ENCODE peak calls at places on chromosome 1, in four cellular contexts. H is Kasumi-1, Y is NCI-H1417, X is NCI-H774. Z is an unnamed sample.

GRCh38 chr1:165152109-165152508 is 204.4 kb downstream of the LMX1A start:
- DNase-seq in H (no peak), Y (no peak), X (peak), Z (no peak)

GRCh38 chr1:160742428-160743127 is 3.5 kb downstream of the SLAMF7 start:
- DNase-seq in H (no peak), Y (no peak), X (no peak), Z (no peak)

GRCh38 chr1:154859786-154860153 is 10.3 kb downstream of the KCNN3 start:
- DNase-seq in H (no peak), Y (no peak), X (no peak), Z (no peak)

GRCh38 chr1:164780863-164781262 is 221.9 kb downstream of the PBX1 start:
- DNase-seq in H (no peak), Y (no peak), X (no peak), Z (no peak)

GRCh38 chr1:207860531-207860930 is 50.4 kb downstream of the CD34 start:
- DNase-seq in H (no peak), Y (no peak), X (no peak), Z (no peak)

GRCh38 chr1:17265162-17265561 is 16.3 kb downstream of the PADI3 start:
- DNase-seq in H (no peak), Y (no peak), X (no peak), Z (no peak)

GRCh38 chr1:182707116-182707515 is 22.7 kb upstream of the RGS8 start:
- DNase-seq in H (no peak), Y (no peak), X (no peak), Z (no peak)

GRCh38 chr1:212595787-212596714 is 12.5 kb upstream of the ATF3 start:
- DNase-seq in H (no peak), Y (peak), X (peak), Z (no peak)

GRCh38 chr1:108080448-108080847 is 115.5 kb upstream of the VAV3 start:
- DNase-seq in H (no peak), Y (no peak), X (no peak), Z (no peak)

GRCh38 chr1:164563821-164564251 is 4.9 kb downstream of the PBX1 start:
- DNase-seq in H (no peak), Y (peak), X (no peak), Z (no peak)

GRCh38 chr1:50271968-50272578 is 151.2 kb downstream of the DMRTA2 start:
- DNase-seq in H (peak), Y (peak), X (peak), Z (no peak)

GRCh38 chr1:64019818-64020217 is 183.6 kb upstream of the UBE2U start:
- DNase-seq in H (no peak), Y (no peak), X (no peak), Z (no peak)

GRCh38 chr1:115139381-115139780 is 50.1 kb upstream of the TSPAN2 start:
- DNase-seq in H (no peak), Y (no peak), X (no peak), Z (no peak)

GRCh38 chr1:34013136-34013535 is 149.3 kb downstream of the HMGB4 start:
- DNase-seq in H (no peak), Y (no peak), X (no peak), Z (no peak)

GRCh38 chr1:112998592-112999235 is 42.7 kb upstream of the SLC16A1 start:
- DNase-seq in H (peak), Y (peak), X (no peak), Z (no peak)

GRCh38 chr1:86356247-86356646 is 39.9 kb downstream of the ODF2L start:
- DNase-seq in H (peak), Y (peak), X (no peak), Z (no peak)

GRCh38 chr1:218711884-218712674 is 366.9 kb downstream of the TGFB2 start:
- DNase-seq in H (no peak), Y (peak), X (no peak), Z (no peak)

Z was measured in naive thymus-derived CD8-positive, alpha-beta T cell.